ENCODE peak calls at places on chromosomes 4 and X, in eight cellular contexts. C, P, R, G, V, N, Y and B are unnamed samples.

GRCh38 chr4:112550728-112551127 is 34.7 kb upstream of the NEUROG2 start:
- DNase-seq in C (peak), P (peak), R (no peak), G (no peak), V (no peak), N (no peak), Y (no peak), B (peak)

GRCh38 chr4:164373021-164373420 is 380.9 kb upstream of the SMIM31 start:
- DNase-seq in C (no peak), P (no peak), R (no peak), G (no peak), V (no peak), N (no peak), Y (no peak), B (no peak)

GRCh38 chrX:108070891-108071290 is 20.5 kb downstream of the PSMD10 start:
- DNase-seq in C (peak), P (no peak), R (no peak), G (no peak), V (no peak), N (no peak), Y (no peak), B (peak)

GRCh38 chr4:27711041-27711440 is 850.4 kb downstream of the STIM2 start:
- DNase-seq in C (no peak), P (no peak), R (no peak), G (no peak), V (no peak), N (no peak), Y (no peak), B (no peak)

GRCh38 chr4:128954941-128955340 is 138.4 kb downstream of the SCLT1 start:
- DNase-seq in C (no peak), P (no peak), R (no peak), G (no peak), V (no peak), N (no peak), Y (no peak), B (no peak)

GRCh38 chr4:27490315-27490714 is 629.7 kb downstream of the STIM2 start:
- DNase-seq in C (no peak), P (no peak), R (no peak), G (no peak), V (peak), N (no peak), Y (no peak), B (no peak)

GRCh38 chrX:51743179-51743957 is at the start of gene GSPT2:
- DNase-seq in C (peak), P (peak), R (peak), G (peak), V (peak), N (peak), Y (peak), B (peak)

GRCh38 chr4:26321326-26322276 is 787 bp downstream of the RBPJ start:
- DNase-seq in C (peak), P (no peak), R (peak), G (peak), V (peak), N (peak), Y (peak), B (no peak)

GRCh38 chrX:150730719-150731118 is 37.5 kb downstream of the MTMR1 start:
- DNase-seq in C (peak), P (no peak), R (no peak), G (no peak), V (no peak), N (no peak), Y (no peak), B (peak)

GRCh38 chr4:25970691-25971427 is 56.8 kb downstream of the SMIM20 start:
- DNase-seq in C (peak), P (no peak), R (no peak), G (no peak), V (peak), N (no peak), Y (no peak), B (peak)

GRCh38 chr4:144353240-144353639 is 212.7 kb upstream of the GYPA start:
- DNase-seq in C (no peak), P (no peak), R (no peak), G (no peak), V (no peak), N (no peak), Y (no peak), B (no peak)
- H3K4me3 ChIP-seq in C (no peak), P (no peak), R (no peak), G (no peak), V (no peak), N (no peak), Y (no peak), B (no peak)

GRCh38 chr4:168848977-168849687 is 160.9 kb downstream of the CBR4 start:
- DNase-seq in C (peak), P (no peak), R (no peak), G (no peak), V (peak), N (no peak), Y (no peak), B (no peak)
- H3K4me3 ChIP-seq in C (peak), P (no peak), R (peak), G (no peak), V (peak), N (no peak), Y (peak), B (no peak)

GRCh38 chr4:39062094-39062493 is at the start of gene KLHL5:
- DNase-seq in C (no peak), P (no peak), R (no peak), G (no peak), V (peak), N (no peak), Y (no peak), B (no peak)
- H3K4me3 ChIP-seq in C (no peak), P (no peak), R (no peak), G (no peak), V (peak), N (no peak), Y (no peak), B (no peak)

DNA sequence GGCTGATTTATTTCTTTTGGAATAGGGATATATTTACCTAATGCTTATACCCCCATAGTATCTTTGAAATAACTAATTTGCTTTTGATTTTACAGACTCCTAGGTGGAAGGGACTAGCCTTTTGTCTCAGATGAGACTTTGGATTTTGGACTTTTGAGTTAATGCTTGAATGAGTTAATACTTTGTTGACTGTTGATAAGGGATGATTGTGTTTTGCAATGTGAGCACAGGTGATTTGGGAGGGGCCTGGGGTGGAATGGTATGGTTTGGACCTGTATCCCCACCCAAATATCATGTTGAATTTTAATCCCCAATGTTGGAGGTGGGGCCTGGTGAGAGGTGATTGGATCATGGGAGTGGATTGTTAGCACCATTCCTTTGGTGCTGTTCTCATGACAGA is 117.4 kb upstream of the ZC4H2 start:
- DNase-seq in C (no peak), P (no peak), R (no peak), G (no peak), V (no peak), N (no peak), Y (no peak), B (no peak)
- H3K4me3 ChIP-seq in C (no peak), P (no peak), R (no peak), G (no peak), V (no peak), N (no peak), Y (no peak), B (no peak)

DNA sequence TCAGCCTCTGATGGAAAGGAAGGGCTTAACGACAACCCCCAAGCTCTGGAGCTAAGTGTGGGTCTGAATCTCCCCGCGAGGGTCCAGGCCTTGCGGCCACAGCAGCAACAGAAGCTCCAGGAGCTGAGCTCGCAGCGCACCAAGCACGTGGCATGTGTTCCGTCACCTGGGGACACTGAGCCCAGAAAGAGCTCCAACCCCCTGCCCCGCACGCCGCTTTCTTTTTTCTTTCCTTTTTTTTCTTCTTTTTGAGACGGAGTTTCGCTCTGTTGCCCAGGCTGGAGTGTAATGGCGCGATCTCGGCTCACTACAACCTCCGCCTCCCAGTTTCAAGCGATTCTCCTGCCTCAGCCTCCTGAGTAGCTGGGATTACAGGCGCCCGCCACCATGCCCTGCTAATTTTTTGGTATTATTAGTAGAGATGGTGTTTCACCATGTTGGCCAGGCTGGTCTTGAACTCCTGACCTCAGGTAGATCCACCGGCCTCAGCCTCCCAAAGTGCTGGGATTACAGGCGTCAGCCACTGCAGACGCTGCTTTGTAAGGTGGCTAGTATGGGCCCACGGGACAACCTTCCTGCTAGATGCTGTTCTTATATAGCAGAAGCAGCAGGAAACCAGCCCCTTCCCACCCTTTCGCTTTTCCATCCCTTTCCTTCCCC is 685 bp upstream of the TNIP2 start:
- DNase-seq in C (no peak), P (no peak), R (peak), G (no peak), V (no peak), N (no peak), Y (no peak), B (no peak)
- H3K4me3 ChIP-seq in C (peak), P (peak), R (peak), G (no peak), V (peak), N (peak), Y (peak), B (peak)

GRCh38 chr4:89105726-89106125 is 5.6 kb upstream of the TIGD2 start:
- DNase-seq in C (no peak), P (no peak), R (no peak), G (no peak), V (no peak), N (no peak), Y (no peak), B (no peak)
- H3K4me3 ChIP-seq in C (no peak), P (no peak), R (no peak), G (no peak), V (no peak), N (no peak), Y (no peak), B (no peak)

DNA sequence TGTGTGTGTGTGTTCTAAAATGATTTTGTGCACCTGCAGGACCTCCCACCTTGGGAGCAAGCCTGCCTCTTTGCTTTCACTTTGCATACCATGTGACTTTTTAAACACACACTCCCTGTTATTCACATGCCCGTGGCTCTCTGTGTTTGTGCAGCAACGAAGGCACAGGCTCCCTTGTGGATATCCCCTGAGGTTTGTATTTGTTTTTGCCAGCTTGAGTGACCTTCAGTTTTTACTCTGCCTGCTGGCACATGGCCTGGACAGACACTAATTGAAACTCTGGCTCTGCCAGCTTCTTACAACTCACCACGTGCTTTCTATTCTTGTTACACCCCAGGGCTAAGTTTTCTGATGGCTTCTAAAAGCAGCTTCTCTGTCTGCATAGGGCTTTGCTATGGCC is 885.8 kb downstream of the SH3BGRL start:
- DNase-seq in C (no peak), P (no peak), R (no peak), G (no peak), V (no peak), N (no peak), Y (no peak), B (no peak)
- H3K4me3 ChIP-seq in C (no peak), P (no peak), R (no peak), G (no peak), V (no peak), N (no peak), Y (no peak), B (no peak)

DNA sequence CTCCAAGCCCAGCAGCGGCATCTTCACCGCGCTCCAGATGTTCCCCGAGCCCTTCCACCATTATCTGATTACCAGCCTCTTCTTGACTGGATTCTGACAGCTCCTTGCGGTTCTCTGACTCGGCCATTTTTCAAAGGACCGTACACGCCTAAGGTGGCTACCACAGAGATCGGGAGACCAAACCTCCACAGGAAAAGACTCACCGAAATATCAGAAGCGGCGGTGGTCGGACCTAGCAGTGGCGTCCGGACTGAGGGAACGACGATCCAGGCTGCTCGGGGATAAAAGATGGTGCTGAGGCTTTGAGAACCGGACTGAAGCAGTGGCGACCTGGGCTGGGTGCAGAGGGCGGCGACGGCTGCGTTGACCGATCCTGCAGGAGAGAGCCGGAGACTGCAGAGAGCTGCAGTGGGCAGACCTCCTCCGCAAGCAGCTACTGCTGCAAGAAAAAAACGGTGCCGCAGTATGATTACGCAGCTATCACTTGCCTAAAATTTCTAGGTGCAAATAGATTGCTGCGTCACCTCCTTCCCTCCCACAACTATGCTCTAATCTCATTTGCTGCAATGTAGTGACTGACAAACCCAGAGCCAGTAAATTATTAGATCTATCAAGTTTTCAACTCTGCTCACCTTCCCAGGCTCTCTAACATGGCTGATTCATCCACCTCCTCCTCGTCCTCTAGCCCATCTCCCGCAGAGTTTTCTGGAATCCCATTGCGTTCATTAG is at the start of gene NAP1L2:
- DNase-seq in C (peak), P (no peak), R (peak), G (no peak), V (peak), N (peak), Y (peak), B (peak)
- H3K4me3 ChIP-seq in C (peak), P (peak), R (peak), G (peak), V (peak), N (peak), Y (peak), B (peak)